ENCODE peak calls at places on chromosomes 7 and 10, in seven cellular contexts. F is AG08395; N is skeletal muscle cell; S is hepatocyte; P is HFF-Myc; L is stimulated activated CD4-positive, alpha-beta T cell treated with anti-CD3 and anti-CD28 coated beads, Interleukin-2, amount 100 ng/mL, for 48 hours; Z is right cardiac atrium. J is an unnamed sample.
A peak's percentile ranks its signal among the peaks of the same experiment; 100 is the strongest.

GRCh38 chr10:132058111-132058745 is 7.5 kb upstream of the JAKMIP3 start:
- DNase-seq in F (no peak), N (no peak), P (no peak), S (no peak), L (peak; percentile 13), Z (no peak), J (no peak)

GRCh38 chr7:22718200-22718711 is 8.7 kb upstream of the IL6 start:
- DNase-seq in L (no peak), Z (peak; percentile 54), N (peak; percentile 90), S (no peak), F (peak; percentile 72), P (no peak), J (no peak)

GRCh38 chr10:98424308-98425254 is 9.6 kb upstream of the PYROXD2 start:
- DNase-seq in F (no peak), N (no peak), Z (peak; percentile 39), P (no peak), L (no peak), S (no peak), J (no peak)

GRCh38 chr10:89213191-89213808 is 6.2 kb upstream of the CH25H start:
- DNase-seq in Z (no peak), S (peak; percentile 60), L (no peak), P (no peak), N (peak; percentile 38), F (no peak), J (no peak)

GRCh38 chr10:28060031-28060607 is 61.2 kb upstream of the ODAD2 start:
- DNase-seq in N (no peak), Z (no peak), P (no peak), F (peak; percentile 28), L (no peak), S (no peak), J (no peak)

GRCh38 chr7:33716581-33717477 is 188.5 kb upstream of the BMPER start:
- DNase-seq in N (no peak), Z (no peak), P (peak; percentile 36), S (peak; percentile 69), L (no peak), F (peak; percentile 28), J (no peak)

GRCh38 chr10:15660990-15661389 is 58.7 kb downstream of the ITGA8 start:
- DNase-seq in Z (no peak), S (no peak), L (no peak), F (no peak), N (no peak), P (no peak), J (no peak)

GRCh38 chr10:3139135-3139910 is 33.3 kb downstream of the PITRM1 start:
- DNase-seq in S (no peak), F (no peak), Z (no peak), P (no peak), N (no peak), L (no peak), J (no peak)

GRCh38 chr10:132882481-132882951 is 59.9 kb downstream of the CFAP46 start:
- DNase-seq in Z (no peak), P (no peak), S (no peak), L (no peak), F (no peak), N (no peak), J (peak; percentile 12)

GRCh38 chr10:75168275-75168674 is 42.3 kb upstream of the VDAC2 start:
- DNase-seq in Z (no peak), F (no peak), N (no peak), P (no peak), S (no peak), L (no peak), J (no peak)

GRCh38 chr7:44378744-44379143 is 53.4 kb upstream of the CAMK2B start:
- DNase-seq in Z (no peak), L (no peak), F (peak; percentile 68), N (peak; percentile 87), P (peak; percentile 27), S (no peak), J (no peak)

GRCh38 chr10:114372179-114372578 is 32.1 kb downstream of the AFAP1L2 start:
- DNase-seq in N (no peak), P (no peak), L (no peak), S (no peak), F (no peak), Z (no peak), J (no peak)

GRCh38 chr7:24869572-24869971 is 110.4 kb downstream of the OSBPL3 start:
- DNase-seq in N (no peak), L (no peak), S (no peak), Z (no peak), P (no peak), F (peak; percentile 84), J (no peak)

GRCh38 chr7:102331536-102332275 is 24.5 kb downstream of the SPDYE6 start:
- DNase-seq in F (peak; percentile 1), N (no peak), L (no peak), Z (no peak), P (no peak), S (no peak), J (no peak)

GRCh38 chr10:128897414-128897928 is 569.6 kb upstream of the MGMT start:
- DNase-seq in Z (peak; percentile 33), N (no peak), P (no peak), L (no peak), S (no peak), F (no peak), J (no peak)

GRCh38 chr10:96414303-96414702 is 55.5 kb upstream of the OPALIN start:
- DNase-seq in Z (no peak), S (no peak), L (no peak), P (no peak), N (no peak), F (no peak), J (no peak)

GRCh38 chr10:660413-660979 is 29.0 kb downstream of the DIP2C start:
- DNase-seq in N (no peak), F (no peak), P (no peak), L (no peak), Z (peak; percentile 7), S (no peak), J (no peak)

GRCh38 chr7:99037327-99037940 is 106.5 kb downstream of the SMURF1 start:
- DNase-seq in L (no peak), S (no peak), N (no peak), Z (no peak), P (no peak), F (no peak), J (no peak)

GRCh38 chr7:101874028-101874427 is 56.6 kb downstream of the CUX1 start:
- DNase-seq in L (no peak), S (no peak), Z (no peak), P (no peak), N (no peak), F (peak; percentile 31), J (no peak)

GRCh38 chr7:12827920-12828319 is 140.5 kb downstream of the ARL4A start:
- DNase-seq in S (no peak), Z (no peak), N (no peak), F (no peak), L (no peak), P (no peak), J (no peak)

GRCh38 chr7:38855867-38856266 is 53.1 kb downstream of the VPS41 start:
- DNase-seq in P (no peak), Z (no peak), S (no peak), F (no peak), N (no peak), L (no peak), J (no peak)

GRCh38 chr10:74612195-74612594 is 214.2 kb upstream of the KAT6B start:
- DNase-seq in S (no peak), P (no peak), Z (no peak), F (no peak), L (no peak), N (no peak), J (no peak)

GRCh38 chr10:69068549-69068948 is 19.4 kb upstream of the SRGN start:
- DNase-seq in P (no peak), Z (no peak), F (no peak), N (no peak), L (no peak), S (no peak), J (no peak)

GRCh38 chr10:20142311-20142710 is 326.1 kb downstream of the PLXDC2 start:
- DNase-seq in L (no peak), Z (no peak), N (no peak), S (no peak), P (no peak), F (no peak), J (no peak)

GRCh38 chr7:101947899-101948298 is 130.5 kb downstream of the CUX1 start:
- DNase-seq in Z (peak; percentile 90), L (no peak), P (no peak), F (no peak), S (peak; percentile 31), N (no peak), J (peak; percentile 85)

GRCh38 chr10:101560293-101561067 is 27.6 kb downstream of the POLL start:
- DNase-seq in P (no peak), N (no peak), L (no peak), Z (no peak), F (no peak), S (no peak), J (no peak)

J was measured in left cardiac atrium.